ENCODE peak calls at places on chromosome 4, in six cellular contexts. N, S, T, L, W and P are unnamed samples.

GRCh38 chr4:8759987-8760386 is 111.7 kb downstream of the HMX1 start:
- DNase-seq in N (no peak), W (no peak), T (no peak), L (no peak), S (no peak), P (no peak)

GRCh38 chr4:82696117-82696516 is 102.5 kb downstream of the SCD5 start:
- DNase-seq in L (no peak), W (no peak), S (no peak), T (no peak), N (no peak), P (no peak)

GRCh38 chr4:80540349-80540748 is 204.8 kb downstream of the CFAP299 start:
- DNase-seq in S (no peak), L (no peak), T (no peak), N (peak), W (no peak), P (peak)

GRCh38 chr4:66187175-66187720 is 517.0 kb upstream of the EPHA5 start:
- DNase-seq in T (no peak), W (no peak), L (no peak), N (no peak), S (no peak), P (no peak)

GRCh38 chr4:185066179-185066578 is 47.9 kb downstream of the HELT start:
- DNase-seq in T (no peak), W (no peak), S (no peak), L (no peak), N (no peak), P (no peak)

GRCh38 chr4:77618383-77619241 is 13.0 kb downstream of the CXCL13 start:
- DNase-seq in T (peak), L (peak), N (peak), S (peak), W (peak), P (peak)

GRCh38 chr4:76035146-76035545 is 724 bp downstream of the CXCL11 start:
- DNase-seq in W (no peak), L (no peak), N (no peak), S (no peak), T (no peak), P (no peak)

GRCh38 chr4:105234582-105234981 is 87.9 kb downstream of the TET2 start:
- DNase-seq in N (no peak), W (no peak), L (no peak), T (no peak), S (no peak), P (no peak)